ENCODE peak calls at places on chromosomes 4 and X, in eight cellular contexts. S, M, T, C, Z, O, F and V are unnamed samples.

GRCh38 chr4:67366341-67366861 is 178.9 kb downstream of the CENPC start:
- DNase-seq in C (no peak), O (no peak), M (no peak), T (no peak), S (no peak), F (no peak), Z (no peak), V (no peak)

GRCh38 chr4:185307136-185307950 is 88.4 kb downstream of the LRP2BP start:
- DNase-seq in T (peak; percentile 69), S (no peak), C (peak; percentile 67), O (no peak), M (peak; percentile 81), Z (no peak), F (peak; percentile 78), V (no peak)

GRCh38 chr4:122668241-122668640 is 47.4 kb upstream of the IL21 start:
- DNase-seq in M (no peak), T (no peak), O (no peak), Z (no peak), F (no peak), C (no peak), S (no peak), V (no peak)

GRCh38 chr4:139317635-139318034 is 15.4 kb upstream of the NDUFC1 start:
- DNase-seq in M (no peak), T (no peak), F (no peak), C (no peak), O (no peak), S (no peak), Z (no peak), V (no peak)

GRCh38 chr4:153344131-153345010 is at the start of gene MND1:
- DNase-seq in M (peak; percentile 92), C (peak; percentile 93), S (peak; percentile 97), O (peak; percentile 91), T (peak; percentile 93), Z (peak; percentile 68), F (peak; percentile 97), V (peak; percentile 72)

GRCh38 chrX:39896951-39897740 is 200.6 kb downstream of the BCOR start:
- DNase-seq in Z (no peak), O (peak; percentile 56), C (no peak), F (peak; percentile 92), T (peak; percentile 82), M (no peak), S (peak; percentile 4), V (no peak)

GRCh38 chr4:10983274-10983673 is 298.7 kb upstream of the CLNK start:
- DNase-seq in T (no peak), M (no peak), F (peak; percentile 78), O (peak; percentile 29), C (no peak), S (no peak), Z (no peak), V (no peak)

GRCh38 chr4:66169341-66169740 is 499.1 kb upstream of the EPHA5 start:
- DNase-seq in T (no peak), S (no peak), Z (no peak), C (no peak), F (peak; percentile 67), M (no peak), O (no peak), V (no peak)

GRCh38 chr4:139555705-139556070 is 331 bp downstream of the SETD7 start:
- DNase-seq in F (no peak), S (no peak), M (no peak), C (no peak), T (no peak), Z (no peak), O (peak; percentile 58), V (peak; percentile 47)

GRCh38 chr4:161829631-161830030 is 334.2 kb downstream of the FSTL5 start:
- DNase-seq in C (no peak), T (no peak), O (no peak), Z (no peak), F (no peak), M (no peak), S (no peak), V (no peak)

GRCh38 chrX:114976321-114976720 is 41.1 kb downstream of the IL13RA2 start:
- DNase-seq in O (no peak), S (no peak), T (no peak), M (no peak), Z (no peak), F (no peak), C (no peak), V (no peak)

GRCh38 chrX:134948333-134949241 is 42.2 kb upstream of the SMIM10 start:
- DNase-seq in M (no peak), F (no peak), T (no peak), C (no peak), S (no peak), O (peak; percentile 52), Z (peak; percentile 50), V (no peak)

GRCh38 chrX:65532016-65532415 is 2.6 kb downstream of the LAS1L start:
- DNase-seq in O (no peak), F (no peak), M (no peak), C (no peak), T (no peak), S (no peak), Z (no peak), V (no peak)

GRCh38 chrX:6678313-6678712 is 143.4 kb upstream of the VCX3A start:
- DNase-seq in S (no peak), F (no peak), T (no peak), M (no peak), C (no peak), Z (no peak), O (peak; percentile 4), V (no peak)

DNA sequence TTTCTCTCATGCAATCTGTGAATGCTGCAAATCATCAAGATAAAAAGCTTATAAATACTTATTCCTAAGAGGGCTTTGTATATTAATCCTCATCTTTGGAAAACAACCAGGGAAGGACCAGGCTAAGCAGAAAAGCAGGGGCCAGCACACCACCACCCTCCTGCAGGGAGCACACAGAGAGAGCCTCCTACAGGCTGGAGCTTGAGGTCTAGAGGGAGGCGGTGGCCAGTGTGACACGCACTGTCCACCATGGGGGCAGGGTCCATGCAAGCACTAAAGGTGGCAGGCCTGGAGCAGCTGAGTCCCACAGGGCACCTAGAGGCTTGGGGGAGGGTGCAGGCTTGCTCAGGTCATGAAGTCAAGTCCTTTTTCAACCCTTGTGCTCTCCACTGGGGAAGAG is 236.9 kb downstream of the TACR3 start:
- DNase-seq in C (no peak), Z (no peak), S (no peak), O (no peak), F (no peak), T (no peak), M (no peak), V (no peak)
- TF ChIP-seq CTCF in C (no peak), Z (no peak), S (no peak), O (no peak), F (no peak), T (no peak), M (no peak), V (no peak)

DNA sequence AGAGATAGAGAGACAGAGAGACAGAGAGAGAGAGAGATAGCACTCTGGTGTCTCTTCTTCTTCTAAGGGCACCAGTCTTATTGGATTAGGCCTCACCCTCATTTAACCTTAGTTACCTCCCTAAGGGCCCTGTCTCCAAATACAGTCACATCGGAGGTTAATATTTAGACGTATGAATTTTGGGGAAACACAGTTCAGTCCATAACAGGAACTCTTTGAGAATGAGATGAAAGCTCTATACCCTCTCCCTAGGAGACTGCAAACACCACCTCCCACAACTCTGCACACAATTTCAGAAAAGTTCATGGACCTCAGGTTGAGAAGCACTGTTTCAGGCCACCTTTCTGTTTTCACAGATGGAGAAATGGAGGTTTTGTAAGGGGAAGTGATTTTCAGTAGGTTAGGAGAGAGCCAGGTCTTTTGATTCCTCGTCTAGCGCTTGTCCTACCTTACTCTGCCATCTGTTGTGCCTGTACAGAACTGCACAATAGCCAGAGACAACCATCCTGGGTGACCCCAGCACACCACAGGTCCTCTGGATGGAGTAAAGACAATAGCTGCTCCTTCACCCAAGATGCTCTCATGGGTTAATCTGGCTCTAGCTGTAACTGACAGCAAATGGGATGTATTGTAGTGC is 16.9 kb upstream of the LOC101059915 start:
- DNase-seq in M (no peak), C (no peak), S (no peak), F (no peak), Z (no peak), O (no peak), T (no peak), V (no peak)
- TF ChIP-seq CTCF in M (peak; percentile 45), C (peak; percentile 58), S (no peak), F (peak; percentile 33), Z (peak; percentile 11), O (peak; percentile 17), T (no peak), V (no peak)

GRCh38 chr4:89836897-89837384 is at the start of gene SNCA:
- DNase-seq in Z (no peak), S (peak; percentile 72), C (peak; percentile 29), M (peak; percentile 3), F (peak; percentile 95), O (peak; percentile 74), T (peak; percentile 93), V (peak; percentile 56)

GRCh38 chr4:89836031-89836777 is 757 bp downstream of the SNCA start:
- DNase-seq in O (peak; percentile 5), T (peak; percentile 36), F (peak; percentile 71), C (peak; percentile 10), M (no peak), S (peak; percentile 9), Z (no peak), V (no peak)

GRCh38 chr4:89838005-89838404 is 1.0 kb upstream of the SNCA start:
- DNase-seq in T (no peak), C (no peak), Z (no peak), S (peak; percentile 9), M (no peak), F (peak; percentile 66), O (peak; percentile 23), V (no peak)

GRCh38 chr4:89839558-89839957 is 2.6 kb upstream of the SNCA start:
- DNase-seq in M (no peak), F (no peak), O (no peak), T (no peak), Z (no peak), C (no peak), S (no peak), V (no peak)

GRCh38 chr4:89837385-89837995 is 529 bp upstream of the SNCA start:
- DNase-seq in C (peak; percentile 25), O (peak; percentile 26), T (peak; percentile 83), S (peak; percentile 59), Z (no peak), M (peak; percentile 1), F (peak; percentile 91), V (no peak)
- TF ChIP-seq CTCF in C (no peak), O (peak; percentile 26), T (peak; percentile 54), S (no peak), Z (peak; percentile 30), M (no peak), F (peak; percentile 61), V (no peak)

GRCh38 chr4:129046055-129046959 is 47.0 kb downstream of the SCLT1 start:
- DNase-seq in T (no peak), Z (no peak), F (no peak), S (no peak), C (no peak), O (no peak), M (no peak), V (no peak)

GRCh38 chr4:129043523-129043922 is 49.8 kb downstream of the SCLT1 start:
- DNase-seq in S (no peak), T (no peak), O (no peak), C (no peak), M (no peak), F (no peak), Z (no peak), V (no peak)
- TF ChIP-seq CTCF in S (no peak), T (peak; percentile 34), O (peak; percentile 22), C (no peak), M (no peak), F (peak; percentile 44), Z (peak; percentile 29), V (peak; percentile 7)